ENCODE peak calls at places on chromosomes 4 and X, in five cellular contexts. L, I, P, H and U are unnamed samples.

GRCh38 chr4:7309636-7310035 is 117.3 kb downstream of the SORCS2 start:
- DNase-seq in L (no peak), I (no peak), H (no peak), P (no peak), U (no peak)

GRCh38 chrX:133859860-133860259 is 125.5 kb downstream of the GPC3 start:
- DNase-seq in L (peak; percentile 68), I (no peak), P (peak; percentile 70), H (no peak), U (peak; percentile 79)

GRCh38 chrX:46407753-46408130 is 137.5 kb downstream of the ZNF674 start:
- DNase-seq in P (peak; percentile 18), H (no peak), L (peak; percentile 21), I (peak; percentile 23), U (peak; percentile 66)

GRCh38 chr4:189787216-189788031 is 153.2 kb upstream of the FRG1 start:
- DNase-seq in I (peak; percentile 5), H (no peak), L (no peak), P (no peak), U (no peak)

GRCh38 chr4:174713821-174714220 is 115.2 kb downstream of the GLRA3 start:
- DNase-seq in P (peak; percentile 26), I (no peak), H (no peak), L (no peak), U (no peak)

GRCh38 chrX:80354966-80355465 is 65.2 kb upstream of the TENT5D start:
- DNase-seq in P (no peak), L (no peak), H (no peak), I (no peak), U (no peak)

GRCh38 chrX:25084446-25084845 is 68.7 kb upstream of the ARX start:
- DNase-seq in P (no peak), L (no peak), I (peak; percentile 58), H (no peak), U (no peak)

GRCh38 chrX:48934581-48935331 is 15.9 kb upstream of the PIM2 start:
- DNase-seq in H (no peak), L (no peak), I (no peak), P (no peak), U (no peak)

GRCh38 chr4:128542047-128542446 is 254.4 kb upstream of the PGRMC2 start:
- DNase-seq in H (no peak), P (no peak), L (peak; percentile 32), I (no peak), U (no peak)

GRCh38 chrX:13691845-13692334 is 3.0 kb downstream of the RAB9A start:
- DNase-seq in L (no peak), I (no peak), P (peak; percentile 20), H (no peak), U (peak; percentile 33)

GRCh38 chrX:2594491-2594890 is 93.7 kb upstream of the DHRSX start:
- DNase-seq in I (no peak), H (no peak), L (no peak), P (no peak), U (no peak)

GRCh38 chr4:95095352-95095974 is 337.7 kb downstream of the BMPR1B start:
- DNase-seq in P (peak; percentile 74), H (no peak), L (peak; percentile 72), I (peak; percentile 63), U (peak; percentile 62)

GRCh38 chr4:7772708-7773385 is 166.8 kb downstream of the AFAP1 start:
- DNase-seq in I (no peak), H (no peak), P (no peak), L (no peak), U (peak; percentile 39)

GRCh38 chrX:69151898-69152297 is 13.4 kb downstream of the PJA1 start:
- DNase-seq in H (no peak), I (no peak), L (no peak), P (no peak), U (no peak)

GRCh38 chr4:110198472-110199419 is at the start of gene ELOVL6:
- DNase-seq in L (peak; percentile 77), P (peak; percentile 91), I (peak; percentile 85), H (no peak), U (peak; percentile 81)

GRCh38 chr4:137558951-137559350 is 26.7 kb upstream of the PCDH18 start:
- DNase-seq in I (no peak), L (peak; percentile 48), P (peak; percentile 63), H (no peak), U (peak; percentile 78)

GRCh38 chrX:13716905-13717304 is 17.5 kb downstream of the TRAPPC2 start:
- DNase-seq in I (no peak), L (no peak), P (no peak), H (no peak), U (no peak)

GRCh38 chr4:4994312-4995097 is 24.8 kb downstream of the CYTL1 start:
- DNase-seq in P (no peak), H (no peak), L (no peak), I (no peak), U (no peak)

GRCh38 chr4:185774815-185775684 is 36.9 kb downstream of the SORBS2 start:
- DNase-seq in L (peak; percentile 79), P (peak; percentile 96), I (no peak), H (no peak), U (peak; percentile 71)

GRCh38 chr4:58561170-58561569 is 1451.0 kb upstream of the IGFBP7 start:
- DNase-seq in L (no peak), I (no peak), H (no peak), P (no peak), U (no peak)

GRCh38 chrX:19347916-19348315 is 4.2 kb downstream of the PDHA1 start:
- DNase-seq in P (peak; percentile 8), I (no peak), H (no peak), L (peak; percentile 15), U (no peak)

GRCh38 chr4:128428397-128428796 is 140.8 kb upstream of the PGRMC2 start:
- DNase-seq in H (no peak), P (no peak), L (no peak), I (no peak), U (no peak)

GRCh38 chrX:1249101-1249887 is 19.3 kb upstream of the CSF2RA start:
- DNase-seq in H (no peak), P (peak; percentile 7), I (peak; percentile 15), L (no peak), U (no peak)

GRCh38 chr4:8599657-8600056 is 7.1 kb downstream of the CPZ start:
- DNase-seq in I (peak; percentile 22), H (no peak), P (peak; percentile 96), L (peak; percentile 62), U (peak; percentile 77)

GRCh38 chr4:107253090-107253489 is 217.0 kb upstream of the DKK2 start:
- DNase-seq in H (no peak), I (no peak), P (no peak), L (no peak), U (no peak)

GRCh38 chr4:10023806-10024205 is 2.5 kb upstream of the SLC2A9 start:
- DNase-seq in P (peak; percentile 46), I (no peak), L (no peak), H (no peak), U (peak; percentile 10)

GRCh38 chr4:110196871-110197420 is 1.5 kb downstream of the ELOVL6 start:
- DNase-seq in H (no peak), P (peak; percentile 47), L (peak; percentile 31), I (no peak), U (peak; percentile 23)

GRCh38 chr4:171834640-171835039 is 21.4 kb downstream of the GALNTL6 start:
- DNase-seq in P (peak; percentile 6), H (no peak), L (no peak), I (no peak), U (no peak)

GRCh38 chr4:912548-913279 is 19.4 kb downstream of the GAK start:
- DNase-seq in L (no peak), H (no peak), I (no peak), P (no peak), U (no peak)

GRCh38 chr4:13612569-13612968 is 15.0 kb downstream of the BOD1L1 start:
- DNase-seq in L (no peak), I (no peak), H (no peak), P (peak; percentile 46), U (no peak)

GRCh38 chrX:2478546-2479419 is 22.0 kb downstream of the DHRSX start:
- DNase-seq in H (no peak), L (no peak), I (no peak), P (no peak), U (no peak)

GRCh38 chrX:39772057-39772832 is 325.5 kb downstream of the BCOR start:
- DNase-seq in P (peak; percentile 62), H (no peak), L (no peak), I (no peak), U (no peak)

DNA sequence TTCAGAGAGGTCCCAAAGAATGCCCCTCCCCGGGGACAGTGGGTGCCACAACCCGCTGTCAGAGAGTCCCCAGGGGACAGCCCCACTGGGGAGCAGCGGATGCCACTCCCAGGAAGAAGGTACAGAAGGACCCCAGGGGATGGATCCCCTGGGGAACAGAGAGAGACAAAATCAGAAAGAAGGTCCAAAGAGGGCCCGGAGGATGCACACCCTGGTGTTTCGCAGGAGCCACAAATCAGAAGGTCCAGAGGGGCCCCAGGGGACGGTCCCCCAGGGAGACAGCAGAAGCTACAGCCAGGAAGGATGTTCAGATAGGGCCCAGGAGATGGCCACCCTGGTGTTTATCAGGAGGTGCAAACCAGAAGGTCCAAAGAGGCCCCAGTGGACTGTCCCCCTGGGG is 1.4 kb downstream of the TEX13D start:
- DNase-seq in P (no peak), L (no peak), H (no peak), I (no peak), U (no peak)
- H3K4me3 ChIP-seq in P (no peak overlapping the region), L (no peak overlapping the region), H (no peak overlapping the region), I (no peak overlapping the region), U (no peak overlapping the region)

GRCh38 chrX:153649915-153650782 is 3.1 kb downstream of the DUSP9 start:
- DNase-seq in H (no peak), L (no peak), P (no peak), I (no peak), U (no peak)

GRCh38 chrX:153649178-153649914 is 2.3 kb downstream of the DUSP9 start:
- DNase-seq in P (no peak), I (peak; percentile 25), L (peak; percentile 8), H (no peak), U (no peak)

GRCh38 chrX:153653556-153653955 is 6.6 kb downstream of the DUSP9 start:
- DNase-seq in P (no peak), L (no peak), I (no peak), H (no peak), U (no peak)

GRCh38 chrX:153650959-153651358 is 4.0 kb downstream of the DUSP9 start:
- DNase-seq in P (no peak), L (no peak), I (no peak), H (no peak), U (no peak)

GRCh38 chrX:153651540-153652079 is 4.6 kb downstream of the DUSP9 start:
- DNase-seq in L (no peak), I (no peak), P (no peak), H (no peak), U (no peak)
- TF ChIP-seq CTCF in L (peak; percentile 45), I (peak; percentile 36), P (peak; percentile 38), H (peak; percentile 63), U (peak; percentile 17)

DNA sequence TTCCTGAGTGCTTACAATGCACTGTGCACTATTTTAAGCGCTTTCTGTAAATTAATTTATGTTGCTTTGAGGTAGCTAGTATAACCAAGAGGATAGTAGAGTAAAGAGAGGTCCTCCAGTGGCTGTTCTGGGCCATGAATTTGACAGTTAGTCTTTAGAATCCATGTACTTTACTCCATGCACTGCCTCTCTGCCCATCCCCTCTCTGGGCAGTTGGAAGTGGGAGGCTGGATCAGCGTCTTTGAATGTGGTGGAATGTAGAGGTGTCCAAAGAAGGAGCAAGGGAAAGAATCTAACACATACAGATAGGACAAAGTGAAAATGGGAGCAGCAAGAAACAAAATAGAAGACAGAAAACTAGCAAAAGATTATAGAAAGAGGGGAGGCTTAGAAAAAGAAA is 712.6 kb downstream of the GRID2 start:
- DNase-seq in I (no peak), L (no peak), P (no peak), H (no peak), U (no peak)
- H3K4me3 ChIP-seq in I (no peak overlapping the region), L (no peak overlapping the region), P (no peak overlapping the region), H (no peak overlapping the region), U (no peak overlapping the region)

GRCh38 chr4:88689877-88690276 is 7.8 kb downstream of the NAP1L5 start:
- DNase-seq in H (no peak), I (peak; percentile 2), P (no peak), L (peak; percentile 89), U (no peak)
- TF ChIP-seq CTCF in H (no peak), I (no peak), P (no peak), L (no peak), U (no peak)